ENCODE peak calls at places on chromosomes 6 and 20, in ten cellular contexts. Q is B cell; T is H9; N is bronchial epithelial cell; P is CD8-positive, alpha-beta T cell; K is left ventricle myocardium inferior; R is hepatocyte; U is WTC11; I is heart right ventricle; V is upper lobe of left lung. F is an unnamed sample.

GRCh38 chr6:147651249-147652063 is 143.0 kb downstream of the SAMD5 start:
- DNase-seq in Q (no peak), T (peak), N (peak), P (no peak), K (peak), R (no peak), U (no peak), I (peak), V (no peak), F (no peak)

GRCh38 chr20:44800398-44801046 is 9.8 kb downstream of the RIMS4 start:
- DNase-seq in Q (no peak), T (peak), N (no peak), P (no peak), K (no peak), R (no peak), U (peak), I (no peak), V (no peak), F (no peak)

GRCh38 chr6:2687456-2687855 is 63.3 kb downstream of the MYLK4 start:
- DNase-seq in Q (no peak), T (no peak), N (no peak), P (no peak), K (no peak), R (no peak), U (no peak), I (no peak), V (no peak), F (no peak)

GRCh38 chr20:25285091-25285647 is 37.3 kb downstream of the PYGB start:
- DNase-seq in Q (no peak), T (no peak), N (no peak), P (no peak), K (peak), R (no peak), U (peak), I (no peak), V (no peak), F (no peak)

GRCh38 chr6:41278699-41279405 is 7.6 kb downstream of the TREM1 start:
- DNase-seq in Q (peak), T (peak), N (peak), P (peak), K (peak), R (peak), U (peak), I (no peak), V (no peak), F (no peak)

GRCh38 chr20:44449864-44450263 is 25.8 kb upstream of the TTPAL start:
- DNase-seq in Q (no peak), T (no peak), N (no peak), P (no peak), K (no peak), R (no peak), U (no peak), I (no peak), V (no peak), F (no peak)

GRCh38 chr6:21826031-21826430 is 232.5 kb downstream of the SOX4 start:
- DNase-seq in Q (no peak), T (peak), N (peak), P (no peak), K (no peak), R (peak), U (peak), I (no peak), V (no peak), F (no peak)

GRCh38 chr20:33796907-33797544 is 14.1 kb upstream of the CHMP4B start:
- DNase-seq in Q (no peak), T (no peak), N (peak), P (no peak), K (no peak), R (no peak), U (no peak), I (no peak), V (no peak), F (no peak)

GRCh38 chr6:138655828-138656227 is 117.7 kb upstream of the CCDC28A start:
- DNase-seq in Q (no peak), T (no peak), N (no peak), P (no peak), K (no peak), R (no peak), U (no peak), I (no peak), V (no peak), F (no peak)

GRCh38 chr6:15039136-15039535 is 206.7 kb upstream of the JARID2 start:
- DNase-seq in Q (no peak), T (no peak), N (no peak), P (no peak), K (no peak), R (no peak), U (no peak), I (no peak), V (no peak), F (no peak)

GRCh38 chr20:39213476-39214145 is 251.5 kb downstream of the DHX35 start:
- DNase-seq in Q (no peak), T (no peak), N (no peak), P (no peak), K (no peak), R (no peak), U (no peak), I (no peak), V (no peak), F (no peak)

GRCh38 chr20:62355527-62356142 is 11.5 kb downstream of the LAMA5 start:
- DNase-seq in Q (no peak), T (no peak), N (peak), P (no peak), K (peak), R (peak), U (no peak), I (peak), V (peak), F (no peak)

GRCh38 chr6:119283979-119284545 is 65.5 kb downstream of the MAN1A1 start:
- DNase-seq in Q (no peak), T (no peak), N (no peak), P (no peak), K (no peak), R (no peak), U (no peak), I (no peak), V (no peak), F (no peak)

GRCh38 chr6:119280586-119281163 is 68.9 kb downstream of the MAN1A1 start:
- DNase-seq in Q (no peak), T (no peak), N (peak), P (no peak), K (no peak), R (no peak), U (no peak), I (no peak), V (no peak), F (no peak)

GRCh38 chr6:119285908-119286625 is 63.5 kb downstream of the MAN1A1 start:
- DNase-seq in Q (no peak), T (no peak), N (no peak), P (no peak), K (no peak), R (no peak), U (no peak), I (no peak), V (no peak), F (no peak)

GRCh38 chr6:119283214-119283613 is 66.3 kb downstream of the MAN1A1 start:
- DNase-seq in Q (no peak), T (no peak), N (no peak), P (no peak), K (no peak), R (no peak), U (no peak), I (no peak), V (no peak), F (no peak)

GRCh38 chr6:119284861-119285521 is 64.6 kb downstream of the MAN1A1 start:
- DNase-seq in Q (no peak), T (peak), N (peak), P (peak), K (no peak), R (no peak), U (peak), I (no peak), V (no peak), F (no peak)
- TF ChIP-seq CTCF in Q (peak), T (peak), N (peak), P (no peak), K (peak), R (no peak), U (peak), I (no peak), V (no peak), F (peak)

GRCh38 chr6:52846002-52846401 is 5.4 kb upstream of the GSTA5 start:
- DNase-seq in Q (no peak), T (no peak), N (no peak), P (no peak), K (no peak), R (no peak), U (no peak), I (no peak), V (no peak), F (no peak)
- TF ChIP-seq CTCF in Q (no peak), T (no peak), N (no peak), P (no peak), K (no peak), R (no peak), U (no peak), I (no peak), V (no peak), F (no peak)

GRCh38 chr6:37314117-37314802 is 39.5 kb upstream of the RNF8 start:
- DNase-seq in Q (no peak), T (no peak), N (no peak), P (no peak), K (no peak), R (no peak), U (no peak), I (no peak), V (no peak), F (no peak)

GRCh38 chr6:37313698-37314097 is 40.1 kb upstream of the RNF8 start:
- DNase-seq in Q (no peak), T (no peak), N (no peak), P (no peak), K (no peak), R (no peak), U (no peak), I (no peak), V (no peak), F (no peak)

GRCh38 chr6:37314803-37315515 is 38.8 kb upstream of the RNF8 start:
- DNase-seq in Q (no peak), T (peak), N (peak), P (peak), K (no peak), R (peak), U (peak), I (no peak), V (no peak), F (peak)

GRCh38 chr6:37317312-37318038 is 36.3 kb upstream of the RNF8 start:
- DNase-seq in Q (no peak), T (no peak), N (no peak), P (no peak), K (no peak), R (no peak), U (no peak), I (no peak), V (no peak), F (no peak)

DNA sequence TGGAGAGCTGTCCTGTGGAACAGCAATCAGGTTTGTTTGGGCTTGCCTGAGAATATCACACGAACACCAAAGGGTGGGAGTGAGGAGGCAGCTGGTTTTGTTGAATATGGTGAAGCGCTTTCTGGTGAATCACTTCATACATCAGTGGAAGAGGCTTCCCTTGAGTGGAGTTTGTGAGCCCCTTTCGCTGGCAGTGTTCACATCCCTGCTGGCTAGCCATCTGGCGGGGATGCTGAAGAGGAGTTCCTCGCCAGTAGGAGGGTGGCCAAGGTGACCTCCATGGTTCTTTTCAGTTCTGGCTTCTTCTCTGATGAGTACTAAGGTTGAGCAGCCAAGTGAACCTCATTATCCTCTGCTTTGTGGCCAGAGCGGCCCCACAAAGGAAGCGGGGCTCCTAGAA is 37.7 kb upstream of the RNF8 start:
- DNase-seq in Q (no peak), T (no peak), N (no peak), P (no peak), K (no peak), R (no peak), U (no peak), I (no peak), V (no peak), F (no peak)
- TF ChIP-seq CTCF in Q (no peak), T (no peak), N (no peak), P (no peak), K (no peak), R (no peak), U (no peak), I (no peak), V (no peak), F (no peak)

GRCh38 chr6:135328136-135328535 is 147.0 kb downstream of the MYB start:
- DNase-seq in Q (no peak), T (no peak), N (peak), P (no peak), K (no peak), R (no peak), U (no peak), I (no peak), V (no peak), F (no peak)
- TF ChIP-seq CTCF in Q (no peak), T (no peak), N (no peak), P (no peak), K (no peak), R (no peak), U (no peak), I (no peak), V (no peak), F (no peak)

GRCh38 chr6:53064726-53065265 is 408 bp upstream of the FBXO9 start:
- DNase-seq in Q (peak), T (peak), N (peak), P (peak), K (peak), R (peak), U (peak), I (peak), V (peak), F (peak)
- TF ChIP-seq CTCF in Q (no peak), T (no peak), N (no peak), P (no peak), K (peak), R (no peak), U (no peak), I (no peak), V (no peak), F (no peak)

GRCh38 chr6:118467181-118467580 is 80.9 kb upstream of the PLN start:
- DNase-seq in Q (no peak), T (no peak), N (no peak), P (no peak), K (no peak), R (no peak), U (no peak), I (no peak), V (no peak), F (no peak)
- TF ChIP-seq CTCF in Q (no peak), T (no peak), N (no peak), P (no peak), K (no peak), R (no peak), U (no peak), I (no peak), V (no peak), F (no peak)